ENCODE peak calls at places on chromosomes 13 and 19, in six cellular contexts. E is GM23248; N is right lobe of liver; M is heart right ventricle; A is A549; V is CD8-positive, alpha-beta memory T cell. D is an unnamed sample. For H3K4me1 and H3K9me3, the result is how much of the 10 kb centered on the place peaks cover.

GRCh38 chr13:26488236-26489028 is 69.1 kb upstream of the WASF3 start:
- DNase-seq in V (no peak), A (no peak), M (no peak), E (no peak), N (no peak), D (no peak)

GRCh38 chr13:24664726-24665409 is 15.3 kb upstream of the ATP12A start:
- DNase-seq in E (peak), N (no peak), V (no peak), A (no peak), M (no peak), D (no peak)

GRCh38 chr19:41479757-41480191 is 36.8 kb downstream of the ERICH4 start:
- DNase-seq in V (no peak), M (peak), N (no peak), E (no peak), A (peak), D (no peak)

GRCh38 chr19:7860902-7861618 is 13.1 kb downstream of the PRR36 start:
- DNase-seq in M (peak), V (no peak), E (no peak), N (no peak), A (no peak), D (no peak)

GRCh38 chr19:30090476-30090875 is 148.4 kb downstream of the URI1 start:
- DNase-seq in M (no peak), E (no peak), N (no peak), A (no peak), V (no peak), D (no peak)

GRCh38 chr13:77729502-77730221 is 32.2 kb downstream of the SLAIN1 start:
- DNase-seq in V (no peak), M (no peak), N (no peak), E (no peak), A (no peak), D (no peak)

GRCh38 chr13:106536244-106537034 is 977 bp upstream of the EFNB2 start:
- DNase-seq in V (peak), A (peak), M (peak), N (peak), E (peak), D (peak)

GRCh38 chr13:40537146-40537895 is 129.1 kb downstream of the FOXO1 start:
- DNase-seq in M (no peak), E (no peak), N (no peak), V (no peak), A (no peak), D (no peak)

GRCh38 chr13:110206170-110206569 is 100.8 kb downstream of the COL4A1 start:
- DNase-seq in N (no peak), M (no peak), V (no peak), A (no peak), E (no peak), D (no peak)

GRCh38 chr13:49649244-49649962 is 21.1 kb downstream of the ARL11 start:
- DNase-seq in N (no peak), A (peak), E (peak), M (no peak), V (no peak), D (no peak)

GRCh38 chr19:54164369-54165068 is 5.0 kb upstream of the LENG1 start:
- DNase-seq in M (peak), V (peak), E (peak), N (peak), A (peak), D (peak)

GRCh38 chr13:112894673-112895481 is 74.1 kb upstream of the MCF2L start:
- DNase-seq in V (no peak), M (no peak), N (peak), E (no peak), A (no peak), D (no peak)

GRCh38 chr13:80871481-80871880 is 530.6 kb upstream of the SPRY2 start:
- DNase-seq in V (no peak), M (no peak), N (no peak), E (no peak), A (no peak), D (no peak)

GRCh38 chr19:42216653-42217521 is 590 bp downstream of the DEDD2 start:
- DNase-seq in N (no peak), V (no peak), E (peak), A (no peak), M (peak), D (peak)

GRCh38 chr13:94309997-94310842 is 169.3 kb downstream of the DCT start:
- DNase-seq in E (peak), M (no peak), A (peak), N (no peak), V (no peak), D (no peak)

GRCh38 chr19:29098091-29098490 is 114.9 kb downstream of the UQCRFS1 start:
- DNase-seq in V (no peak), N (no peak), A (no peak), E (no peak), M (no peak), D (no peak)

GRCh38 chr19:36215276-36216171 is 618 bp downstream of the ZNF146 start:
- DNase-seq in N (no peak), V (no peak), A (peak), M (no peak), E (peak), D (no peak)

GRCh38 chr13:27918041-27918917 is 1.5 kb upstream of the PDX1 start:
- DNase-seq in M (no peak), N (no peak), E (no peak), A (no peak), V (no peak), D (no peak)

GRCh38 chr19:41936416-41936850 is 8.2 kb upstream of the ERFL start:
- DNase-seq in V (peak), A (no peak), N (no peak), E (peak), M (no peak), D (no peak)

GRCh38 chr13:108955741-108956140 is 326.3 kb downstream of the MYO16 start:
- DNase-seq in A (no peak), M (no peak), E (no peak), V (no peak), N (no peak), D (no peak)

GRCh38 chr19:38597075-38597474 is 20.7 kb downstream of the MAP4K1 start:
- DNase-seq in V (no peak), N (no peak), E (no peak), A (no peak), M (no peak), D (no peak)

GRCh38 chr19:2428027-2428690 is 773 bp upstream of the TIMM13 start:
- DNase-seq in A (no peak), M (no peak), N (peak), V (no peak), E (peak), D (no peak)

GRCh38 chr19:42401365-42402303 is 11.5 kb upstream of the CNFN start:
- DNase-seq in M (peak), E (peak), N (peak), A (peak), V (peak), D (peak)

GRCh38 chr19:19578241-19578640 is 40.2 kb downstream of the CILP2 start:
- DNase-seq in N (no peak), A (no peak), V (no peak), E (no peak), M (no peak), D (no peak)

GRCh38 chr13:79749985-79750551 is 269.1 kb downstream of the NDFIP2 start:
- DNase-seq in N (no peak), M (peak), E (peak), A (peak), V (no peak), D (no peak)

GRCh38 chr13:94188173-94188869 is 291.2 kb downstream of the DCT start:
- DNase-seq in N (no peak), M (no peak), A (no peak), E (no peak), V (no peak), D (no peak)

GRCh38 chr13:30172593-30173300 is 134.6 kb downstream of the KATNAL1 start:
- DNase-seq in M (no peak), A (no peak), N (no peak), V (no peak), E (peak), D (no peak)

GRCh38 chr19:10228925-10229324 is 2.2 kb downstream of the S1PR2 start:
- DNase-seq in N (no peak), A (peak), M (peak), E (peak), V (no peak), D (no peak)

GRCh38 chr13:55528434-55528833 is 1612.3 kb upstream of the PRR20A start:
- DNase-seq in V (no peak), N (no peak), A (no peak), M (no peak), E (no peak), D (no peak)

GRCh38 chr19:1521636-1522035 is 2.2 kb upstream of the PLK5 start:
- DNase-seq in N (no peak), M (peak), E (no peak), V (no peak), A (no peak), D (no peak)

GRCh38 chr19:4492337-4493103 is 20.4 kb downstream of the HDGFL2 start:
- DNase-seq in M (no peak), V (no peak), N (no peak), A (no peak), E (no peak), D (no peak)

GRCh38 chr19:6229951-6230712 is 49.6 kb downstream of the MLLT1 start:
- DNase-seq in N (peak), A (no peak), M (no peak), E (no peak), V (no peak), D (no peak)

GRCh38 chr13:31476266-31476665 is 263.1 kb upstream of the RXFP2 start:
- DNase-seq in V (no peak), A (no peak), N (no peak), E (peak), M (no peak), D (no peak)

GRCh38 chr13:90846956-90847355 is 500.5 kb upstream of the MIR17HG start:
- DNase-seq in V (no peak), A (no peak), E (no peak), M (no peak), N (no peak), D (no peak)

GRCh38 chr13:101959016-101959415 is 442.8 kb downstream of the FGF14 start:
- DNase-seq in V (no peak), N (no peak), E (no peak), M (no peak), A (no peak), D (no peak)

GRCh38 chr13:77698211-77699058 is 948 bp downstream of the SLAIN1 start:
- DNase-seq in M (peak), A (no peak), V (peak), N (peak), E (peak), D (peak)

GRCh38 chr13:112967666-112968379 is 1.2 kb upstream of the MCF2L start:
- DNase-seq in N (no peak), A (no peak), V (no peak), M (no peak), E (peak), D (no peak)

GRCh38 chr13:38866649-38867048 is 124.0 kb downstream of the STOML3 start:
- DNase-seq in A (peak), N (no peak), V (no peak), E (no peak), M (no peak), D (no peak)

GRCh38 chr13:105925496-105925895 is 610.0 kb downstream of the EFNB2 start:
- DNase-seq in V (no peak), A (peak), E (peak), N (no peak), M (no peak), D (no peak)

DNA sequence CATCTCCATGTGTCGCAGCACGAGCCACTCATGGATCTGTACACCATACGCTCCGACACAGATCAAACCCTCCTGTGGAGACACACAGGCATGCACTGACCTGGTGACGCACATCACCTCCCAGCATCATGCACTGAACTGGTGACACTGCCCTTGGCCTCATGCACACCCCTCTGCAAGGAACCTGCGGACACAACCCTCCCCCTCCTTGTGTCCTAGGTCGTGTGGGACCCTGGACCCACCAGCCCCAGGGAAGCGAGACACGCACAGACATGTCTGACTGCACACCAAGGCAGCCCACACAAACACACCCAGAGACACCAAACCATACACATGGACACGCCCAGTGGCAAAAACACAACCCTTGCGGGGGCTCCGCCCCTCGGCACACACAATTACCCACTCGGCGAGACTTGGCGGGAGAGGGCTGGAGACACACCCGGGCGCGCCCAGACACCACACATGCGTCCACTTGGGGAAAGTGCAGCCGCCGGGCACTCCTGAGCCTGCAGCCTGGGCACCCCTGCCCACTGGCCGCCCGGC is 2.0 kb upstream of the KCNN4 start:
- DNase-seq in M (no peak), V (no peak), A (peak), N (no peak), E (no peak), D (no peak)
- H3K4me1 ChIP-seq in M (under half), V (half or more), A (half or more), N (under half), E (under half), D (under half)

DNA sequence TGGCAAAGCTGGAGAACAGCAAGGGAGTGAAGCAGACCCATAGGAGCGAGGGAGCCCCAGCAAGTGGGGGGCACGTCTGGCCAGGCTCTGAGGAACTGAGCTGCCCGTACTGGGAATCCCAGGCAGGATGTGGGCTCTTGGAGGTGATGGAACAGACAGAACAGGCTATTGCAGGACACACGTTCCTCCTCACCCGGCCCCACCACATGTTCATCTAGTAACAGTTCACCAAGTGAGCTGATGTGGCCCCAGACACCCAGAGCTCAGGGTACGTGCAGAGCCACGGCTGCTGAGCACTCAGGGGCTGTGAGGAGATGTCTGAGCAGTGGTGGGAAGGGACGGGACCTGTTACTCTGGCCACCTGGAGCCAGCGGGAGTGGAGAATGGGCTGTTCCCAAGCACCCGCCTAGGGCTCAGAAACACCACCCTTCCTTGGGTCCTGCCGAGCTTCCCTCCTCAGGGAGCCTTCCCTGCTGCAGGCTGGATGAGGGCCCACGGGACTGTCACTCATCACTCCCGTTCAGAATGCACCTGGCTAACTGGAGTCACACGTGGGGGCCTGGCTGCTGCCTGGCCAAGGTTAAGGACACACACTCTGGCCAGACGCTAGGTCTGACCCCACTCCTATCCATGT is 18.4 kb downstream of the ELL start:
- DNase-seq in A (no peak), E (no peak), V (no peak), N (no peak), M (no peak), D (no peak)
- H3K27ac ChIP-seq in A (no peak), E (no peak), V (no peak), N (peak), M (peak), D (peak)

DNA sequence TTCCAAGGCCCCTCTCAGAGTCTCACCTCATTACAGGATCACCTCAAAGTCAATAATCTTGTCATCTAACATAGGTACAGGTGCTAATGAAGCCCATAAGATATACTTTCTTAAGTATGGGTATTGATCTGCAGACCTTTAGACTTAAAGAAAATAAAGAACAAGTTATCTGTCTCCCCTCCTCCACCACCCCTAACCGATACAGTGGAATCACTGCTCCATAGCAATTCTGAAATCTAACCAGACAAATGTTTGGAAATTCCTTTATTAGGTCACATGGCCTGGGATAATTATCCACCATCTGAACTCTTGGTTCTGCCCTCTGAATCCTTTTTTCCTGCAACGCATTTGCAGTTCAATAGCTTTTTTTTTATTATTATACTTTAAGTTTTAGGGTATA is 4.5 kb upstream of the ZNF470 start:
- DNase-seq in M (no peak), A (no peak), E (no peak), N (no peak), V (no peak), D (no peak)
- H3K9me3 ChIP-seq in M (half or more), A (half or more), E (under half), N (half or more), V (under half), D (half or more)

GRCh38 chr19:55504981-55505380 is 16.7 kb downstream of the SSC5D start:
- DNase-seq in A (no peak), E (no peak), N (no peak), M (no peak), V (no peak), D (no peak)
- H3K4me1 ChIP-seq in A (under half), E (under half), N (under half), M (under half), V (under half), D (under half)